ENCODE peak calls at places on chromosomes 1 and 21, in five cellular contexts. F, R, U, V and Y are unnamed samples. For H3K4me1, the result is how much of the 10 kb centered on the place peaks cover.

GRCh38 chr21:41142051-41142795 is 25.7 kb upstream of the BACE2 start:
- DNase-seq in F (no peak), R (peak), U (no peak), V (peak), Y (no peak)

GRCh38 chr1:46102769-46103476 is 29.5 kb downstream of the PIK3R3 start:
- DNase-seq in F (no peak), R (no peak), U (no peak), V (no peak), Y (no peak)

GRCh38 chr1:26003756-26004155 is 5.9 kb upstream of the PAFAH2 start:
- DNase-seq in F (no peak), R (no peak), U (no peak), V (no peak), Y (no peak)

GRCh38 chr1:118862755-118863154 is 125.4 kb downstream of the TBX15 start:
- DNase-seq in F (no peak), R (no peak), U (no peak), V (no peak), Y (no peak)

GRCh38 chr1:184745929-184746583 is 8.6 kb downstream of the EDEM3 start:
- DNase-seq in F (no peak), R (no peak), U (no peak), V (no peak), Y (no peak)

GRCh38 chr1:20496241-20496661 is 10.2 kb upstream of the CAMK2N1 start:
- DNase-seq in F (no peak), R (no peak), U (no peak), V (no peak), Y (no peak)

GRCh38 chr1:200674838-200675587 is 5.3 kb upstream of the DDX59 start:
- DNase-seq in F (no peak), R (no peak), U (no peak), V (no peak), Y (no peak)

GRCh38 chr1:168509875-168510594 is 33.8 kb downstream of the XCL2 start:
- DNase-seq in F (no peak), R (no peak), U (no peak), V (no peak), Y (no peak)

GRCh38 chr1:6464514-6464836 is 1.5 kb downstream of the TNFRSF25 start:
- DNase-seq in F (no peak), R (peak), U (peak), V (no peak), Y (no peak)

GRCh38 chr1:172359531-172359991 is 60.9 kb upstream of the C1orf105 start:
- DNase-seq in F (no peak), R (no peak), U (no peak), V (no peak), Y (no peak)

GRCh38 chr1:25573961-25574360 is 30.6 kb downstream of the LDLRAP1 start:
- DNase-seq in F (no peak), R (no peak), U (no peak), V (no peak), Y (no peak)

GRCh38 chr1:64675718-64676345 is 69.0 kb upstream of the RAVER2 start:
- DNase-seq in F (no peak), R (no peak), U (no peak), V (peak), Y (no peak)

GRCh38 chr1:157442065-157442464 is 110.2 kb downstream of the FCRL5 start:
- DNase-seq in F (no peak), R (no peak), U (no peak), V (no peak), Y (no peak)

GRCh38 chr1:36154765-36155559 is 998 bp upstream of the MAP7D1 start:
- DNase-seq in F (no peak), R (no peak), U (peak), V (no peak), Y (no peak)

DNA sequence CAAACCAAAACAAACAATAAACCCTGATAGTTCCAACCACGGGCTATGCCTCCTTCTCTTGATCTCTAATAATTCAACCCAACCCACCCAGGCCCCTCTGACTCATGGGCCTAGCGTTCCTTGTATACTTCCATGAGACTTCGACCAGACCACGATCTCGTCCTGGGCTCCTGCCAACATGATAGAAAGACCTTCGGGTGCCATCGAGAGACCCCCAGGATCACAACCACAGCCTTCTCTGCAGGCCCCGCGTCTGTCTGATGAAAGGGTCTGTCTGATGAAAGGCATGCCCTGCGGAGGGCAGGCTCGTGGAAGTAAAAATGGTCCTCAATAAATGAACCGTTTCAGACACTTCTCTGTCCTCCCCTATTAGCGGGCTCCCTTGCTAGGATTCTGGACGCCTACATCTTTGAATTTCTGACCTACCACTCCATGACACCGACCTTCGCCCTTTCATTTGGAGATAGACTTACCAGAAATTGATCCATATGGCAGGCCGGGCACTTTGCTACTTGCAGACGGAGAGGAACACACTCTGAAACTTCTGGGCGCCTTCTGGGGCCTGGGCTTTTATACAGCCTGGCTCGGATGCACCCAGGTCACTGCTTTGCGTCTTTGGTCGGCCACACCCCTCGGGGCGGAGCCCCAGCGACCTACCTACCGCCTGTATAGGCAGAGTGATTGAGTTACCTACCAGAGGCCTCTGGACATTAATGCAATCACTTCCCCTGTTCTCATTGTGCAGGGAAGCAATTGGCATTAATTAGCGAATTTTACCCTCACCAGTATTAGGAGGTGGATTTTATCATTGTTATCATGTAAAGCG is 5.3 kb upstream of the KLF18 start:
- DNase-seq in F (no peak), R (no peak), U (no peak), V (no peak), Y (no peak)
- H3K27ac ChIP-seq in F (no peak), R (no peak), U (no peak), V (no peak), Y (no peak)

GRCh38 chr1:12404918-12405317 is 175.1 kb downstream of the VPS13D start:
- DNase-seq in F (no peak), R (no peak), U (peak), V (no peak), Y (no peak)

GRCh38 chr1:12400030-12400693 is 170.3 kb downstream of the VPS13D start:
- DNase-seq in F (no peak), R (no peak), U (no peak), V (no peak), Y (no peak)

GRCh38 chr1:12405325-12406217 is 175.7 kb downstream of the VPS13D start:
- DNase-seq in F (no peak), R (no peak), U (peak), V (no peak), Y (no peak)

GRCh38 chr1:12402844-12403243 is 173.0 kb downstream of the VPS13D start:
- DNase-seq in F (no peak), R (no peak), U (no peak), V (no peak), Y (no peak)

DNA sequence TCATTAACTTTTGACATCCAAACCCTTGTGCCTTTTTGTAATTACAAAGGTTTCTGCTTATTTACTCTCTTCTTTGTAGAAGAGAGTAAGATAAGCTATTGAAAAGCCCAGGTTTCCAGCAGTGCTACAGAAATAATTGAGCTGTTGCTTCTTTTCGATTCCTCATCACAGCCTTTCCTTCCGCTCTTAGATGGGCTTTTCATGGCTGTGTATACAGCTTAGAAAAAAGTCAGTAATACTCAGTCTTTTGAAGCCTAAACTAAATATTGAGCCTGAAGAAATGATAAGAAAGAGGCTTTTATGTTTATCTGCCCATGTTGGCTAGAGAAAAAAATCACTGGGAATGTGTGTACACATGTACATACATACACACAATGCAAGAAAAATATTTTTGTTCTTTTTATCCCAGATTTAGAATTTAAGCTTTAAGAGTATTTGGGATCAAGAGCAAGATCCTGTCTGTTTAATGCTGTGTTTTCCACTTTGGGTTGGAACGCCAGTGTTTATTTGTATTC is 172.4 kb downstream of the VPS13D start:
- DNase-seq in F (no peak), R (no peak), U (no peak), V (no peak), Y (no peak)
- H3K4me1 ChIP-seq in F (half or more), R (under half), U (under half), V (under half), Y (under half)

DNA sequence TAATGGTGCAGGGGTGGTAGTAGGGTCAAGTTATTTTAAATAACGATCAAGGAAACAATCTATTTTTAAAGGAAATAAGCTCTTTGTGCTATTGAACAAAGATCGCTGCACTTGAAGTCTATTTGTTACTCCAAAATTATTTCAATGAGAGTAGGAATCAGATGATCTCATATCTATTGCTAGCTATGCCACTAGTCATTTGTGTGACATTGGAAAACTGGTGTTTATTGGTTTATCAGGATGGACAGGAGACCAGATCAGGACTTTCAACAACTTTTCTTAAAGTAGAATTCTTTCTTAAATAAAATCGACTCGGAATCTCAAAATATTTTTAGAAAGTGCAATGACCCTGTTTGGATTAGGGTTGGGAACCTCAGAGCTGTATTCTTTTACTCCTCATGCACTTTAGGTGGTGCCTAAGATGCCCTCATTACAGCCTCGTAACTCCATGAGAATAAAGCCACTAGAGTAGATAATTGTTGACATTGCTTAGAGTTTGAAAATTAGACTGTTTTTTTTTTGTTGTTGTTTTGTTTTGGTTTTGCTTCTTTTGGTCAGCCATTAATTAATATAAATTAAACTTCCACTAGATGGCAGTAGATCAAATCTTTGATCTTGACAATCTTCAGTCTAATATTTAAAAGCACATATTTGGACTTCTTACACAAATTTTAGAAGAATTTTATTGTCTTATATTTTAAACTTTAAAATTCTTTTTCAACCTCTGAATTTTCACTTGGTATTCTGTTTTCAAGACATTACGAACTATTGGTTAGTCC is 352.4 kb downstream of the USP25 start:
- DNase-seq in F (no peak), R (no peak), U (no peak), V (no peak), Y (no peak)
- TF ChIP-seq CTCF in F (peak), R (peak), U (peak), V (peak), Y (no peak)

DNA sequence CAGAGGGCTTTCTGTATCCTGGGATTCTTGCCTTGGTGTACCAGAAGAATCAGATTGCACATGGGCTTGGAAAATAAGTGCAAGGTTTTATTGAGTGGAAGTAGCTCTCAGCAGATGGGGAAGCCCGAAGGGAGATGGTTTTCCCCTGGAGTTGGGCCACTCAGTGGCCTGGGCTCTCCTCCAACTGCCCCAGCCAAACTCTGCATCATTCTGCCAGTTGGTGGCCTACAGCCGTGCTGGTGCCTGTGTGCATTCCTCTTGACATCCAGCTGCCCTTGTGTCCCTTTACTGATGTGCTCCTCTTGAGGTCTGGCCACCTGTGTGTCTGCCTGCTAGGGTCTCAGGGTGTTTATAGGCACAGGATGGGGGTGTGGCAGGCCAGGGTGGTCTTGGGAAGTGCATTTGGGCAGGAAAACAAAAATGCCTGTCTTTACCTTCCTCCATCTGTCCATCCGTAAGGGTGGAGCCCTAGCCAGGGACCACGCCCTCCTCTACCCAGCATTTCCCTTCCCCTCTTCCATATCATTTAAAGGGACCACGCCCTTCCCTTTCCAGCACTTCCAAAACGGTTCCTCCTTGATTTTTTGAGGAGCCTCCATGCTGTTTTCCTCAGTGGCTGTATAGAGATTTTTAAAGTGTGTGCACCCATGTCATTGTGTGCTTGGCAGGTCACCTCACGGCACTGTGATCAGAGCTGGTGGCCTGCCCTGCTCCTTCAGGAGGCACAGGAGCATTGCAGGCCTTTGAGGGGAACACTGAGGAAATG is 18.9 kb downstream of the SNAP47 start:
- DNase-seq in F (no peak), R (no peak), U (peak), V (no peak), Y (no peak)
- H3K27ac ChIP-seq in F (no peak), R (peak), U (peak), V (no peak), Y (no peak)

DNA sequence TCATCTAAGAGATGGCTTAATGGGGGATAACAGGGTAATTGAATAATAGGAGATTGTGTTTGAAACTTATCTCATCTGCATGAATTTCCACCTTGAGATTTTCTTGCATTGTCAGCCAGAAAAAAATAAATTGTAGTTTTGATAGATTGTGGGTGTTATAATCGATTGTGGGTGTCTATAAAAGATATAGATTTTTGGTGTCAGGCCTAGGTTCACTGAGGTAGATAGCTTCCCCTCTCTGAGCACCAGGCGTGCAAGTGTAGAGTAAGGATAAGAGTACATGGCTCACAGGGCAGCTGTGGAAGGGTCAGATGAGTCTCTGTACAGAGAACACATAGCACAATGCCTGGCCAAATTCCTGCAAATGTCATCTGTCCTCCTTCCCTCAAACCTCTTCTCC is 67.9 kb downstream of the CD58 start:
- DNase-seq in F (no peak), R (no peak), U (no peak), V (no peak), Y (no peak)
- H3K4me1 ChIP-seq in F (half or more), R (under half), U (under half), V (under half), Y (under half)

DNA sequence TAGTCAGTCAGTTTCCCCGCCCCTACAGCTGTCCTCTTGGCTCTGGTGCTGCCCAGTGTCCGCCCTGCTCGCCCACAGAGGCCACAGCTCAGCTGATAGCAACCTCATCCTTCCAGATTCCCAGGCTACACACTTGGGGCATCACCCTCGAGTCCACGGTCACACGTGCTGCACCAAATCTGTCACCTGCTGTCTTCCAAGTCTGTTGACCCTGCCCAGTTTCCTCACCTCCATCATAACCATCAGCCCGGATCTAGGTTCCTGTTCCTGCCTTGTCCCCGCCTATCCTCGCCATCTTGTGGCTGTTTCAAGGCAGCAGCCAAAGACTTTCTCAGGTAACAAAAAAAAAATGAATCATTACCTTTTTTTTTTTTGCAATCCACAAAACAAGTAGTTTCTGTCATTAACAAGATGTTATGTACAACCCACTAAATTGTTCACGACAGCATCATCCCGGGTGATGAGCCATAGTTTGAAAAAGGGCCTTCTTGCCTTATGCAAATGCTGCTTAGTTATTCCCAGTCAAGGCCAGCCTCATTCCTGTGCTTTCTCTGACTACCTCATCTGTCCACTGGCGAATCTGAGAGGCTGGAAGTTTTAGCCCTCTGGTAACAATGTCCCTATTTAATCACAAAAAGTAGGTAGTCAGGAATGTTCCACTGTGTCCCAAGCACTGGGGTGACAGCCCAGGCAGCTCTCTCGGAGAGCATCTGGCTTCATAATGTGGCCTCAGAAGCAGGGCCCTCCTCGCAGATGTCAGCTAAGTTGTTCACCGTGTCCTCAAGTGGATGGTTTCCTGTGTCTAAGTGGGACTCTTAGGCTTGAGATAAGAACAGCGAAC is 4.9 kb upstream of the MIIP start:
- DNase-seq in F (no peak), R (no peak), U (no peak), V (no peak), Y (no peak)
- TF ChIP-seq CTCF in F (no peak), R (no peak), U (no peak), V (no peak), Y (no peak)

DNA sequence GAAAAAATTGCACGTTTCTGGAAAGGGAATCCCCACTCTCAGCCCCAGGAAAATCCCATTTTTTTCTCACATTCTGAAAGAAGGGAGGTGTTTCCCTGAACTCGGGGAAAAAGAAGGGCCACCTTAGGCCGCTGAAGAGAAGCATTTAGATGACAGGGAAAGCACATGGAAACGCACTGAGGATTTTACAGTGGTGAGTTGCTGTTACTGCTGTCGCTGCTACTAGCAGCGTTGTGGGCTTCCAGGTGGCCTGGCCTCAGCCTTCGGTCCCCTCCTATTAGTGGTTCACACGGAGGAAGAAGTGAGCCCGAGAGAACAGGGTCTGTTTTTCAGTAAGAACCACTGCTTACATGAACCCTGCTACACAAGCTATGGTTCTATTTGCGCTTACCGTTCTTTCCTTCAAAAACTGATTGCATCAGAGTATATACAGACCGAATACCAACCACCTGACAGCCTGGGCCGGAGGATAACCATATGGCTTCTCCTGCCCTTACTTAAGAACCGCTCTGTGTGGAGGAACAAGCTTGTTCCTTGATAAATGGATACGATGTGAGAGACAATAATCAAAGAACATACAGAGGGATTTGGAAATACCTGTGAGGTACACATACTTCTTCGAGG is 986 bp upstream of the KCNT2 start:
- DNase-seq in F (no peak), R (no peak), U (no peak), V (peak), Y (no peak)
- H3K27ac ChIP-seq in F (peak), R (peak), U (peak), V (peak), Y (no peak)

DNA sequence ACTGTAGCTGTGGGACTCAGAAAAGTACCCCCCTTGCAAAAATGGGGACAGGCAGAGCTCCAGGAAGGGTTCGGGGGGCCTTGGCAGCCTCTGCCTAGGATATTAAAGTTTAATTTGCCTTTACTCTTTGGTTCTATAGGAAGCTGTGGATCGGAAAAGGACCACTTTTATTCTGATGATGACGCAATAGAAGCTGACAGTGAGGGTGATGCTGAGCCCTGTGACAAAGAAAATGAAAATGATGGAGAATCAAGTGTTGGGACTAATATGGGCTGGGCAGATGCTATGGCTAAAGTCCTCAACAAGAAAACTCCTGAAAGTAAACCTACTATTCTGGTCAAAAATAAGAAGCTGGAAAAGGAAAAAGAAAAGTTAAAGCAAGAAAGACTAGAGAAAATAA is 17.1 kb downstream of the RRP15 start:
- DNase-seq in F (no peak), R (no peak), U (no peak), V (no peak), Y (no peak)
- H3K4me1 ChIP-seq in F (under half), R (under half), U (under half), V (under half), Y (under half)